ENCODE peak calls at places on chromosomes 6 and 20, in six cellular contexts. One of them, this sample, is unnamed.

GRCh38 chr6:40347571-40348011 is 239.6 kb downstream of the LRFN2 start:
- DNase-seq in lung: peak
- DNase-seq in suprapubic skin: peak
- DNase-seq in heart right ventricle: no peak
- DNase-seq in left lung: no peak
- DNase-seq in A549: no peak
- DNase-seq in this sample: peak

GRCh38 chr20:47220161-47220582 is 136.3 kb downstream of the ZMYND8 start:
- DNase-seq in lung: no peak
- DNase-seq in suprapubic skin: no peak
- DNase-seq in heart right ventricle: no peak
- DNase-seq in left lung: no peak
- DNase-seq in A549: peak
- DNase-seq in this sample: no peak

GRCh38 chr20:43752561-43753301 is 25.9 kb upstream of the GTSF1L start:
- DNase-seq in lung: peak
- DNase-seq in suprapubic skin: no peak
- DNase-seq in heart right ventricle: no peak
- DNase-seq in left lung: peak
- DNase-seq in A549: no peak
- DNase-seq in this sample: no peak

GRCh38 chr6:15623282-15624116 is 39.3 kb downstream of the DTNBP1 start:
- DNase-seq in lung: no peak
- DNase-seq in suprapubic skin: no peak
- DNase-seq in heart right ventricle: no peak
- DNase-seq in left lung: no peak
- DNase-seq in A549: no peak
- DNase-seq in this sample: no peak

GRCh38 chr6:90472716-90473115 is 114.2 kb downstream of the MAP3K7 start:
- DNase-seq in lung: no peak
- DNase-seq in suprapubic skin: no peak
- DNase-seq in heart right ventricle: no peak
- DNase-seq in left lung: no peak
- DNase-seq in A549: no peak
- DNase-seq in this sample: no peak

GRCh38 chr20:63680427-63680826 is 16.0 kb upstream of the TNFRSF6B start:
- DNase-seq in lung: no peak
- DNase-seq in suprapubic skin: no peak
- DNase-seq in heart right ventricle: no peak
- DNase-seq in left lung: no peak
- DNase-seq in A549: no peak
- DNase-seq in this sample: no peak

GRCh38 chr6:79455446-79455845 is 81.8 kb downstream of the LCA5 start:
- DNase-seq in lung: no peak
- DNase-seq in suprapubic skin: no peak
- DNase-seq in heart right ventricle: no peak
- DNase-seq in left lung: no peak
- DNase-seq in A549: no peak
- DNase-seq in this sample: no peak

GRCh38 chr6:170235726-170236125 is 55.2 kb downstream of the DLL1 start:
- DNase-seq in lung: no peak
- DNase-seq in suprapubic skin: peak
- DNase-seq in heart right ventricle: no peak
- DNase-seq in left lung: peak
- DNase-seq in A549: no peak
- DNase-seq in this sample: no peak

GRCh38 chr20:1328680-1329330 is at the start of gene SDCBP2:
- DNase-seq in lung: peak
- DNase-seq in suprapubic skin: peak
- DNase-seq in heart right ventricle: peak
- DNase-seq in left lung: no peak
- DNase-seq in A549: no peak
- DNase-seq in this sample: peak

GRCh38 chr6:151493495-151494234 is at the start of gene CCDC170:
- DNase-seq in lung: peak
- DNase-seq in suprapubic skin: no peak
- DNase-seq in heart right ventricle: peak
- DNase-seq in left lung: peak
- DNase-seq in A549: peak
- DNase-seq in this sample: peak

GRCh38 chr6:50849016-50849748 is 30.5 kb downstream of the TFAP2B start:
- DNase-seq in lung: no peak
- DNase-seq in suprapubic skin: no peak
- DNase-seq in heart right ventricle: no peak
- DNase-seq in left lung: peak
- DNase-seq in A549: no peak
- DNase-seq in this sample: no peak

GRCh38 chr6:3987072-3987471 is 91.9 kb downstream of the FAM217A start:
- DNase-seq in lung: no peak
- DNase-seq in suprapubic skin: no peak
- DNase-seq in heart right ventricle: no peak
- DNase-seq in left lung: no peak
- DNase-seq in A549: peak
- DNase-seq in this sample: no peak

GRCh38 chr20:22833851-22834250 is 201.3 kb upstream of the SSTR4 start:
- DNase-seq in lung: no peak
- DNase-seq in suprapubic skin: no peak
- DNase-seq in heart right ventricle: no peak
- DNase-seq in left lung: no peak
- DNase-seq in A549: no peak
- DNase-seq in this sample: no peak

GRCh38 chr20:3158968-3159431 is 665 bp downstream of the FASTKD5 start:
- DNase-seq in lung: no peak
- DNase-seq in suprapubic skin: no peak
- DNase-seq in heart right ventricle: no peak
- DNase-seq in left lung: no peak
- DNase-seq in A549: peak
- DNase-seq in this sample: no peak

GRCh38 chr6:27908017-27908416 is 4.2 kb downstream of the OR2B2 start:
- DNase-seq in lung: no peak
- DNase-seq in suprapubic skin: no peak
- DNase-seq in heart right ventricle: no peak
- DNase-seq in left lung: no peak
- DNase-seq in A549: no peak
- DNase-seq in this sample: no peak

GRCh38 chr6:27911953-27912446 is at the start of gene OR2B2:
- DNase-seq in lung: no peak
- DNase-seq in suprapubic skin: no peak
- DNase-seq in heart right ventricle: no peak
- DNase-seq in left lung: no peak
- DNase-seq in A549: no peak
- DNase-seq in this sample: no peak
- H3K4me3 ChIP-seq in lung: no peak
- H3K4me3 ChIP-seq in suprapubic skin: no peak
- H3K4me3 ChIP-seq in heart right ventricle: no peak
- H3K4me3 ChIP-seq in left lung: no peak
- H3K4me3 ChIP-seq in A549: no peak
- H3K4me3 ChIP-seq in this sample: no peak

GRCh38 chr6:97023982-97024381 is 99.5 kb downstream of the KLHL32 start:
- DNase-seq in lung: no peak
- DNase-seq in suprapubic skin: no peak
- DNase-seq in heart right ventricle: no peak
- DNase-seq in left lung: no peak
- DNase-seq in A549: no peak
- DNase-seq in this sample: no peak

GRCh38 chr6:97025088-97025487 is 100.6 kb downstream of the KLHL32 start:
- DNase-seq in lung: no peak
- DNase-seq in suprapubic skin: no peak
- DNase-seq in heart right ventricle: no peak
- DNase-seq in left lung: no peak
- DNase-seq in A549: no peak
- DNase-seq in this sample: no peak

GRCh38 chr6:97021194-97021593 is 96.7 kb downstream of the KLHL32 start:
- DNase-seq in lung: no peak
- DNase-seq in suprapubic skin: no peak
- DNase-seq in heart right ventricle: no peak
- DNase-seq in left lung: no peak
- DNase-seq in A549: no peak
- DNase-seq in this sample: no peak

DNA sequence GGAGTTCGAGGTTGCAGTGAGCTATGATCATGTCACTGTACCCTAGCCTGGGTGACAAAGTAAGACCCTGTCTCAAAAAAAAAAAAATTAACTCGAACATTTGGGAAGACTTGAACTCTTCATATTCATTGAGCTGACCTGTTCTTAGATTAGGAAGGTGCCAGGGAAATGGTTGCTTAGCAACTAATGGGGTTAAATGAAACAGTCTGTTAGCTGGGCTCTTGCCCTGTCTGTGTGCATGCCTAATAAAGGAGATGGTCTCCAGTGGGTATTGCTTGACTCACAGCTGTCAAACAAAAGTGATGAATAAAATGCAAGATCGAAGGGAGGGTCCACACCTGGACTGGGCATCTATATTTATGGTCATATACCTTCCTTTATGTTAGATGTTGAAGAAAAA is 101.8 kb downstream of the KLHL32 start:
- DNase-seq in lung: no peak
- DNase-seq in suprapubic skin: no peak
- DNase-seq in heart right ventricle: no peak
- DNase-seq in left lung: no peak
- DNase-seq in A549: no peak
- DNase-seq in this sample: no peak
- H3K27ac ChIP-seq in lung: no peak
- H3K27ac ChIP-seq in suprapubic skin: no peak
- H3K27ac ChIP-seq in heart right ventricle: no peak
- H3K27ac ChIP-seq in left lung: no peak
- H3K27ac ChIP-seq in A549: no peak
- H3K27ac ChIP-seq in this sample: no peak

GRCh38 chr6:122079906-122080305 is 319.5 kb upstream of the HSF2 start:
- DNase-seq in lung: no peak
- DNase-seq in suprapubic skin: no peak
- DNase-seq in heart right ventricle: no peak
- DNase-seq in left lung: no peak
- DNase-seq in A549: no peak
- DNase-seq in this sample: no peak

GRCh38 chr6:122069933-122070332 is 329.5 kb upstream of the HSF2 start:
- DNase-seq in lung: no peak
- DNase-seq in suprapubic skin: no peak
- DNase-seq in heart right ventricle: no peak
- DNase-seq in left lung: no peak
- DNase-seq in A549: no peak
- DNase-seq in this sample: no peak

GRCh38 chr6:122077603-122078002 is 321.8 kb upstream of the HSF2 start:
- DNase-seq in lung: no peak
- DNase-seq in suprapubic skin: no peak
- DNase-seq in heart right ventricle: no peak
- DNase-seq in left lung: no peak
- DNase-seq in A549: no peak
- DNase-seq in this sample: no peak

GRCh38 chr6:122071950-122072647 is 327.4 kb upstream of the HSF2 start:
- DNase-seq in lung: no peak
- DNase-seq in suprapubic skin: no peak
- DNase-seq in heart right ventricle: peak
- DNase-seq in left lung: no peak
- DNase-seq in A549: no peak
- DNase-seq in this sample: no peak

DNA sequence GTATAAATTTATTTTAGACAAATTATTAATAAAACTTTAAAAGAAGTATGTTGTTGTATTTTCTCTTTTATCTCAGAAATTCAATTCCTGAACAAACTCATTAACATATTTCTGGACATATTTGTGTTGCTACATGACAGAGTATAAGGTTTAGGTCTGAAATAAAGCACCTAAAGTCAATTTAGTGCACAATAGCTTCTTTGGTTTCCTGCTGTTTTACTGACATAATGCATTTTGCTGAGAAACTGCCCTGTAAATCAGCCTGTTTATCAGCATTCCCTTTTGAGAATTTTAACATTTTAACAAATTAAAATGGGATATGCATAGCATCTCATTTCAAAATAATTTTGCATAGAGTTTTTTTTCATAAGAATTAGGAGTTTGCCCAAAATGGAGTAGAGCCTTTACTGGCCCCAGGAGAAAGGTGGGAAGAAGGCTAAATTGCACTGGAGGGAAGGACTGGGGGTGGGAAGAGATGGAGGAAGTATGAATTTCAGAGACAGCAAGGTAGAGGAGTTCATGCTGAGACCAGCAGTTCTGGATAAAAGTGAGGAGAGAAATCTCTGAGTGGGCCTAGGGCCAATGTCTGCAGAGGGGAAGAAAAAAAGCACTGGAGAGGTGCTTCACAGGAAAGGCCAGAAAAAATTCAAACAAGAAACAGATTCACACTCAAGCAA is 324.2 kb upstream of the HSF2 start:
- DNase-seq in lung: no peak
- DNase-seq in suprapubic skin: no peak
- DNase-seq in heart right ventricle: no peak
- DNase-seq in left lung: no peak
- DNase-seq in A549: no peak
- DNase-seq in this sample: no peak
- TF ChIP-seq CTCF in lung: no peak
- TF ChIP-seq CTCF in suprapubic skin: no peak
- TF ChIP-seq CTCF in heart right ventricle: no peak
- TF ChIP-seq CTCF in left lung: no peak
- TF ChIP-seq CTCF in A549: no peak
- TF ChIP-seq CTCF in this sample: no peak

GRCh38 chr6:6661191-6661590 is 72.7 kb downstream of the LY86 start:
- DNase-seq in lung: no peak
- DNase-seq in suprapubic skin: no peak
- DNase-seq in heart right ventricle: no peak
- DNase-seq in left lung: no peak
- DNase-seq in A549: no peak
- DNase-seq in this sample: no peak

GRCh38 chr6:6657820-6658217 is 69.3 kb downstream of the LY86 start:
- DNase-seq in lung: no peak
- DNase-seq in suprapubic skin: no peak
- DNase-seq in heart right ventricle: no peak
- DNase-seq in left lung: no peak
- DNase-seq in A549: no peak
- DNase-seq in this sample: no peak

GRCh38 chr6:6661684-6662083 is 73.2 kb downstream of the LY86 start:
- DNase-seq in lung: peak
- DNase-seq in suprapubic skin: no peak
- DNase-seq in heart right ventricle: peak
- DNase-seq in left lung: no peak
- DNase-seq in A549: no peak
- DNase-seq in this sample: no peak

GRCh38 chr6:6660339-6661045 is 72.0 kb downstream of the LY86 start:
- DNase-seq in lung: no peak
- DNase-seq in suprapubic skin: no peak
- DNase-seq in heart right ventricle: no peak
- DNase-seq in left lung: no peak
- DNase-seq in A549: no peak
- DNase-seq in this sample: no peak

DNA sequence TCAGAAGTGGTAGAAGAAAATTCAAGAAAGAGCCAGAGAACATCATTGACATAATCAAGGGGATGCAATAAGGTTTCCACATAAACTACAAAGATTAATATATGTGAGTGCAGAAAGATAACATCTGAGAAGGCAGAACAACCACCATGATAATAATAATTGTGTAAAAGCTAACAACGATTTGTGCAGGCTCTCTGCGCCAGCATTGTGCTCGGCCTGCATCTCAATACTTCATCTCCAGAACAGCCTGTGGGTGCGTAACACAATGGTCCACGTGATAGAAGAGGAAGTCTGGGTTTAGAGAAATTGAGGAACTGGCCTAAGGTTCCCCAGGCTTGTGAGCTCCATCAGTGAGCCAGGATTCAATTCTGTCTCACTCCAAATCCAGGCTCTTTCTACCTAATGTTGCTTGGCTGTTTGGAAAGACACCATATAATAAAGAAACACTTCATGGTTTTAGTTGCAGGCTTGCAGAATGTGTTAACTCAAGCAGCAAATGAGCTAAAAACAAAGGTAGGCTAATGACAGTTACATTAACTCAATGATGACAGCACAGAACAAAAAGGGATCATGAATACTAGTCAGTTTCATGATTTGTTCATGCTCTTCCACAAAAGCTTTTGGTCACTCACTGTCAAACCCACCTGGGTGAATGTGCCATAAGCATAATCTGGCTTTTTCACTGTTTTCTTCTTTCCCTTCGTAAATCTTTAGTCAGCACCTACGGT is 71.2 kb downstream of the LY86 start:
- DNase-seq in lung: peak
- DNase-seq in suprapubic skin: no peak
- DNase-seq in heart right ventricle: peak
- DNase-seq in left lung: no peak
- DNase-seq in A549: no peak
- DNase-seq in this sample: no peak
- H3K4me3 ChIP-seq in lung: no peak
- H3K4me3 ChIP-seq in suprapubic skin: no peak
- H3K4me3 ChIP-seq in heart right ventricle: no peak
- H3K4me3 ChIP-seq in left lung: no peak
- H3K4me3 ChIP-seq in A549: no peak
- H3K4me3 ChIP-seq in this sample: no peak

This sample was measured in coronary artery.